ENCODE peak calls at places on chromosomes 11 and 22, in four cellular contexts. A, P, R and Z are unnamed samples.

GRCh38 chr22:36340621-36341020 is 47.1 kb downstream of the MYH9 start:
- DNase-seq in A (no peak), P (no peak), R (peak; percentile 58), Z (peak; percentile 33)

GRCh38 chr22:42236268-42236667 is 34.2 kb downstream of the TCF20 start:
- DNase-seq in A (no peak), P (no peak), R (no peak), Z (no peak)

GRCh38 chr11:120608760-120609211 is 97.2 kb downstream of the GRIK4 start:
- DNase-seq in A (no peak), P (no peak), R (no peak), Z (no peak)

GRCh38 chr11:60934790-60935605 is 10.7 kb downstream of the TMEM132A start:
- DNase-seq in A (no peak), P (no peak), R (no peak), Z (no peak)

GRCh38 chr11:33520103-33520502 is 180.5 kb downstream of the C11orf91 start:
- DNase-seq in A (no peak), P (no peak), R (no peak), Z (no peak)

GRCh38 chr22:22060200-22061084 is 77.9 kb upstream of the TOP3B start:
- DNase-seq in A (peak; percentile 44), P (peak; percentile 24), R (peak; percentile 40), Z (peak; percentile 98)

GRCh38 chr11:120039031-120039430 is 98.9 kb downstream of the TRIM29 start:
- DNase-seq in A (no peak), P (no peak), R (no peak), Z (no peak)

GRCh38 chr11:59918494-59918893 is 19.7 kb upstream of the OOSP1 start:
- DNase-seq in A (no peak), P (no peak), R (no peak), Z (no peak)

GRCh38 chr22:17780116-17780740 is 6.0 kb upstream of the BID start:
- DNase-seq in A (no peak), P (no peak), R (no peak), Z (no peak)

GRCh38 chr11:839280-839623 is 3.1 kb downstream of the POLR2L start:
- DNase-seq in A (no peak), P (no peak), R (no peak), Z (no peak)

GRCh38 chr11:17475666-17476316 is 854 bp downstream of the ABCC8 start:
- DNase-seq in A (no peak), P (no peak), R (no peak), Z (no peak)

GRCh38 chr11:17477084-17477333 is 364 bp upstream of the ABCC8 start:
- DNase-seq in A (no peak), P (no peak), R (no peak), Z (no peak)

GRCh38 chr11:17478064-17478463 is 1.4 kb upstream of the ABCC8 start:
- DNase-seq in A (no peak), P (no peak), R (no peak), Z (no peak)

GRCh38 chr11:17477361-17477760 is 716 bp upstream of the ABCC8 start:
- DNase-seq in A (no peak), P (no peak), R (no peak), Z (no peak)

GRCh38 chr11:17476317-17477083 is at the start of gene ABCC8:
- DNase-seq in A (peak; percentile 22), P (no peak), R (no peak), Z (no peak)
- TF ChIP-seq MAFK in A (no peak), P (no peak), R (no peak), Z (no peak)

GRCh38 chr22:47090591-47091240 is 328.3 kb downstream of the TBC1D22A start:
- DNase-seq in A (no peak), P (peak; percentile 60), R (no peak), Z (peak; percentile 55)
- TF ChIP-seq MAFK in A (no peak), P (no peak), R (no peak), Z (no peak)

GRCh38 chr22:45341503-45341902 is 31.8 kb downstream of the FAM118A start:
- DNase-seq in A (no peak), P (no peak), R (no peak), Z (no peak)
- TF ChIP-seq MAFK in A (no peak), P (no peak), R (no peak), Z (no peak)

GRCh38 chr22:49063040-49063329 is 764.7 kb downstream of the BRD1 start:
- DNase-seq in A (no peak), P (no peak), R (no peak), Z (no peak)

GRCh38 chr22:49067504-49067903 is 760.2 kb downstream of the BRD1 start:
- DNase-seq in A (no peak), P (no peak), R (no peak), Z (no peak)

GRCh38 chr22:49062155-49063039 is 765.3 kb downstream of the BRD1 start:
- DNase-seq in A (no peak), P (no peak), R (no peak), Z (no peak)

GRCh38 chr22:49066619-49067018 is 761.1 kb downstream of the BRD1 start:
- DNase-seq in A (no peak), P (no peak), R (no peak), Z (no peak)

DNA sequence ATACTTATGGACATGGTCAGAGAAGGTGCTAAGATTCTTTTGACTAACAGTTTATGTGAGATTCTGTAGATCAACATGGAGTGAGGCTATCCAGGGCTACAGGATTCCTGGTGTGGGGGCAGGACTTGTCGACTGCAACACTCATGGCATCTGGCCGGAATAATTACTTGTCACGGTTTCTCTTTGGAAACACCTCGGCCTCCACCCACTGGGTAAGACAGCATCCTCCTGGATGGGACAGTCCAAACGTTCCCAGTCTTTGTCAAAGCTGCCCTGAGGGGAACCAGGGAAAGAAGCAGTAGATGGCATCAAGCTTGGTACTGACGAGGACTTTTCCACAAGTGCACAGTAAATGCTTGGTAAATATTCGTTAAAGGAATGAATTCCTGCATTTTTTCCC is 762.8 kb downstream of the BRD1 start:
- DNase-seq in A (no peak), P (no peak), R (no peak), Z (no peak)
- TF ChIP-seq MAFK in A (no peak), P (no peak), R (no peak), Z (no peak)

DNA sequence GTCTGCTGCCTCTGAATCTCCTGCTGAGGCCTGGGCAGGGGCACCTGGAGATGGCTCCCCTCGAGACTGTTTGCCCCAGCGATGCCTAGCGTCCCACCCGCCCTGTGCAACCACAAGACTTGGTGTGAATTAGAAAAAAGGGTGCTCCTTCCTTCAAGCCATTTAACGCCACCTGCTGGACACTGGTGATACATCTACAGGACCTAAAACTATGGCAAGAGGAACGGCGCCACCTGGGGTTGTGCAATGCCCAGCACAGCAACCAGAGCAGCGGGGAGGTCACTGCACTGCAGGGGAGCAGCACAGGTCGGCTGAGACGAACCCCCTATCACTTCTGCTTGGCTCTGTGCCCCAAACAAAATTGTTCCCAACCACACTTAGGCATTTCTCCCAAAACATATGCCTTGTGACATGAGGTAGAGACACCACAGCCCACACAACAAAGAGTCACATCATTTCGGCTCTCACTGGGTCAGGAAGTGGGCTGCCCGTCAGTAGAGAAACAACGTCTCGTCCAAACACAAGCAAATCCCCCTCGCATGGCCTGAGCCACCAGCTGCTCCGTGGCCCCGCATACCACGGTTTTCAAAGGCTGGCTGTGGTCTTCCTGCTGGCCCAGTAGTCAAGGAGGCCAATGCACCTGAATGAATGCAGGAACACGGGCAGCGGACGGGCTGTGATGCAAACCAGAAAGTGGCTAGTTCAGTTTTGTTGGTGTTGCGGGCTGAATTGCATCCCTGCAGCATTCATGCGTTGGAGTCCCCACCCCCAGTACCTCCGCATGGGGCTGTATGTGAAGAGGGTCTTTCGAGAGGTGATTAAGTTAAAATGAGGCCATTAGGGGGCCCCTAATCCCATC is 171.9 kb downstream of the SHANK2 start:
- DNase-seq in A (peak; percentile 87), P (peak; percentile 58), R (peak; percentile 76), Z (peak; percentile 71)
- TF ChIP-seq MAFK in A (no peak), P (no peak), R (no peak), Z (no peak)

GRCh38 chr11:48005133-48005532 is 24.8 kb downstream of the PTPRJ start:
- DNase-seq in A (no peak), P (no peak), R (no peak), Z (no peak)
- TF ChIP-seq MAFK in A (no peak), P (no peak), R (no peak), Z (no peak)